ENCODE peak calls at places on chromosomes 13 and 19, in four cellular contexts. S, G, Q and J are unnamed samples.

GRCh38 chr13:73765651-73766384 is 368.4 kb downstream of the KLF12 start:
- DNase-seq in S (peak; percentile 77), G (no peak), Q (no peak), J (peak; percentile 75)

GRCh38 chr13:83906240-83906820 is 24.1 kb upstream of the SLITRK1 start:
- DNase-seq in S (no peak), G (no peak), Q (no peak), J (no peak)

GRCh38 chr13:24678151-24678550 is 2.1 kb upstream of the ATP12A start:
- DNase-seq in S (no peak), G (no peak), Q (no peak), J (no peak)

GRCh38 chr19:43674630-43674982 is 4.6 kb upstream of the PLAUR start:
- DNase-seq in S (no peak), G (no peak), Q (no peak), J (no peak)

GRCh38 chr19:45682117-45682516 is 9.6 kb downstream of the SNRPD2 start:
- DNase-seq in S (no peak), G (no peak), Q (no peak), J (no peak)

GRCh38 chr13:111329641-111330040 is 9.2 kb downstream of the TEX29 start:
- DNase-seq in S (no peak), G (no peak), Q (no peak), J (no peak)

GRCh38 chr19:2237051-2237868 is 636 bp downstream of the SF3A2 start:
- DNase-seq in S (no peak), G (no peak), Q (no peak), J (no peak)

GRCh38 chr19:43532571-43532961 is 422 bp upstream of the ZNF575 start:
- DNase-seq in S (peak; percentile 24), G (no peak), Q (no peak), J (no peak)

GRCh38 chr13:45367358-45367757 is 26.4 kb upstream of the TPT1 start:
- DNase-seq in S (no peak), G (peak; percentile 80), Q (peak; percentile 50), J (peak; percentile 69)

GRCh38 chr13:45368571-45368970 is 27.6 kb upstream of the TPT1 start:
- DNase-seq in S (no peak), G (no peak), Q (no peak), J (no peak)

GRCh38 chr13:45370922-45371406 is 30.0 kb upstream of the TPT1 start:
- DNase-seq in S (peak; percentile 90), G (peak; percentile 41), Q (peak; percentile 76), J (no peak)

GRCh38 chr13:45367995-45368394 is 27.0 kb upstream of the TPT1 start:
- DNase-seq in S (no peak), G (no peak), Q (no peak), J (no peak)

GRCh38 chr13:45369116-45369515 is 28.1 kb upstream of the TPT1 start:
- DNase-seq in S (no peak), G (no peak), Q (no peak), J (no peak)
- TF ChIP-seq HMGXB4 in S (no peak), G (no peak), Q (no peak), J (no peak)

GRCh38 chr19:16778796-16779411 is 50.3 kb upstream of the SIN3B start:
- DNase-seq in S (peak; percentile 82), G (peak; percentile 81), Q (peak; percentile 65), J (peak; percentile 40)
- TF ChIP-seq HMGXB4 in S (peak; percentile 36), G (no peak), Q (no peak), J (no peak)

GRCh38 chr19:5803441-5803751 is 1.5 kb upstream of the NRTN start:
- DNase-seq in S (no peak), G (no peak), Q (no peak), J (no peak)

GRCh38 chr19:5803752-5804515 is 933 bp upstream of the NRTN start:
- DNase-seq in S (peak; percentile 99), G (peak; percentile 87), Q (peak; percentile 94), J (peak; percentile 83)

GRCh38 chr19:5806133-5806489 is 1.2 kb downstream of the NRTN start:
- DNase-seq in S (no peak), G (no peak), Q (no peak), J (no peak)

GRCh38 chr19:5805465-5806132 is 732 bp downstream of the NRTN start:
- DNase-seq in S (peak; percentile 95), G (peak; percentile 62), Q (peak; percentile 86), J (peak; percentile 65)

DNA sequence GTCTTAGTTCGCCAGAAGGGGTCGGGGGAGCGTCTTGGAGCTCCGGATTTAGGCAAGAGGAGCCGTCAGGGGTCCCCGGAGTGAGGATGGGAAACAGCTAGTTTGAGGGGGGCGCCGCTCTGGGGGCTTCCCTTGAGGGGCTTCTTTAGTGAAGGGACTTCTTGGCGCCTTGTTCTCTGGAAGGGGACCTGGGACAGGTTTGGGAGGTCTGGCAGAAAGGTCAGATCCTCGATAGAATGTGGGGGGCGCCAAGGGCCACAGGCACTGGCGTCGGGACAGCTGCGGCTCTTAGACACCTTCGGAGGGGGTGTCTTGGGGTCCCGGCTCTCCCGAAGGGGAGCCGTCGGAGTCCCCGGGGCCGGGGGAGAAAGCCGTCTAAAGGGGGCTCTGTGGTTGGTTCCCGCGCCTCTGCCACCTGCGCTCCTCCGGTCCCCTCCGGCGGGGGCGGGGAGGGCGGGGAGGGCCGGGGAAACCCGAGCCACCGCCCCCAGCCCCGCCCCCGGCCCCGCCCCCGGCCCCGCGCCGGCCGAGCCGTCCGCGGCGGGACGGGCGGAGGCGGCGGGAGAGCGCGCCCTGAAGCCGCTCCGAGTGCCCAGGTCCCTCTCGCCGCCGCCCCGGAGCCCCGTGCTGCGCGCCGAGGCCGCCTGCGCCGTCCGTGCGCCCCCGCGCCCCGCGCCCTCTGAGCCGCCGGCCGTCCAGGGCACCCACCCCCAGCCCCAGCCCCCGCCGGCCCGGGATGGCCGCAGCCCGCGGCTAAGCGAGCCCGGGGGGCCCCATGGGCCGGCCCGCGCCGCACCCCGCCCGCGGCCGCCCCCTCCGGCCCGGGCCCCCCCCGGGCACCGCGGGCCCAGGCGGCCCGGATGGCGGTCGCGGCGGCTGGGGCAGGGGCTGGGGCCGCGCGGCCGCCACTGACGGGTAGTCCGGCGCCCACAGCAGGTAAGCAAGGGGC is at the start of gene NRTN:
- DNase-seq in S (peak; percentile 65), G (no peak), Q (peak; percentile 85), J (no peak)
- TF ChIP-seq HMGXB4 in S (no peak), G (no peak), Q (no peak), J (no peak)

GRCh38 chr13:49459580-49459979 is 15.5 kb downstream of the SETDB2 start:
- DNase-seq in S (no peak), G (no peak), Q (no peak), J (no peak)

GRCh38 chr13:49456156-49456555 is 12.1 kb downstream of the SETDB2 start:
- DNase-seq in S (no peak), G (no peak), Q (no peak), J (no peak)

GRCh38 chr13:49455016-49455398 is 10.9 kb downstream of the SETDB2 start:
- DNase-seq in S (no peak), G (no peak), Q (no peak), J (no peak)

GRCh38 chr13:49454388-49455015 is 10.4 kb downstream of the SETDB2 start:
- DNase-seq in S (no peak), G (no peak), Q (no peak), J (no peak)

DNA sequence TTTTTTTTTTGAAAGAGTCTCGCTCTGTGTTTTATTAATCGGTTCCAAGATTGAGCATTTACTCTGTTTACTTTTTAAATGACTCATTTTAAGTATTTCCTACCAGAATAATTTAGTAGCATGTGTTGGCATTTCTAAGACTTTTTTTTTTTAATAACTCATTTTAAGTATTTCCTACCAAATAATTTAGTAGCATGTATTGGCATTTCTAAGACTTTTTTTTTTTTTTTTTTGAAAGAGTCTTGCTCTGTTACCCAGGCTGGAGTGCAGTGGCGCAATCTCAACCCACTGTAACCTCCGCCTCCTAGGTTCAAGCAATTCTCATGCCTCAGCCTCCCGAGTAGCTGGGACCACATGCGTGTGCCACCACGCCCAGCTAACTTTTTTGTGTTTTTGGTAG is 13.1 kb downstream of the SETDB2 start:
- DNase-seq in S (no peak), G (no peak), Q (no peak), J (no peak)
- TF ChIP-seq HMGXB4 in S (no peak), G (no peak), Q (no peak), J (no peak)

GRCh38 chr13:113419531-113420183 is 33.6 kb downstream of the ADPRHL1 start:
- DNase-seq in S (no peak), G (no peak), Q (peak; percentile 72), J (no peak)

GRCh38 chr13:113420833-113421600 is 32.3 kb downstream of the ADPRHL1 start:
- DNase-seq in S (peak; percentile 40), G (no peak), Q (peak; percentile 78), J (no peak)

GRCh38 chr13:113417008-113417735 is 36.1 kb downstream of the ADPRHL1 start:
- DNase-seq in S (no peak), G (no peak), Q (no peak), J (no peak)

GRCh38 chr13:113417836-113418721 is 35.2 kb downstream of the ADPRHL1 start:
- DNase-seq in S (no peak), G (no peak), Q (no peak), J (no peak)

DNA sequence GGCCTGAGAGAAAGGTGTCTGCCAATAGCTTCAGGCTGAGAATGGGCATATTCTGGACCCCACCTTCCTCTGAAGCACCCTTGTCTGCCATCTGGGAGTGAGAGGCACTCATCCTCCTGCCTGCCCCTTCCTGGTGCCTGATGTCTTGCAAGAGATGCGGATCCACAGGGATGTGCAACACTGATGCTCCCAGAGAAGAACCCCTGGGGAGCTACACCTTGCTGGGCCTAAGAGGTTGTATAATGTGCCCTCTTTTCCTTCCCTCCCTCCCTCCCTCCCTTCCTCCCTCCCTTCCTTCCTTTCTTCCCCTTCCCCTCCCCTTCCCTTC is 34.6 kb downstream of the ADPRHL1 start:
- DNase-seq in S (no peak), G (no peak), Q (no peak), J (no peak)
- TF ChIP-seq HMGXB4 in S (no peak), G (no peak), Q (no peak), J (no peak)

GRCh38 chr19:33690461-33691427 is 69.0 kb downstream of the CHST8 start:
- DNase-seq in S (no peak), G (no peak), Q (no peak), J (no peak)
- TF ChIP-seq HMGXB4 in S (no peak), G (no peak), Q (no peak), J (no peak)

GRCh38 chr19:49132974-49133609 is 13.7 kb downstream of the PPFIA3 start:
- DNase-seq in S (peak; percentile 70), G (no peak), Q (peak; percentile 38), J (no peak)
- TF ChIP-seq HMGXB4 in S (no peak), G (no peak), Q (no peak), J (no peak)

DNA sequence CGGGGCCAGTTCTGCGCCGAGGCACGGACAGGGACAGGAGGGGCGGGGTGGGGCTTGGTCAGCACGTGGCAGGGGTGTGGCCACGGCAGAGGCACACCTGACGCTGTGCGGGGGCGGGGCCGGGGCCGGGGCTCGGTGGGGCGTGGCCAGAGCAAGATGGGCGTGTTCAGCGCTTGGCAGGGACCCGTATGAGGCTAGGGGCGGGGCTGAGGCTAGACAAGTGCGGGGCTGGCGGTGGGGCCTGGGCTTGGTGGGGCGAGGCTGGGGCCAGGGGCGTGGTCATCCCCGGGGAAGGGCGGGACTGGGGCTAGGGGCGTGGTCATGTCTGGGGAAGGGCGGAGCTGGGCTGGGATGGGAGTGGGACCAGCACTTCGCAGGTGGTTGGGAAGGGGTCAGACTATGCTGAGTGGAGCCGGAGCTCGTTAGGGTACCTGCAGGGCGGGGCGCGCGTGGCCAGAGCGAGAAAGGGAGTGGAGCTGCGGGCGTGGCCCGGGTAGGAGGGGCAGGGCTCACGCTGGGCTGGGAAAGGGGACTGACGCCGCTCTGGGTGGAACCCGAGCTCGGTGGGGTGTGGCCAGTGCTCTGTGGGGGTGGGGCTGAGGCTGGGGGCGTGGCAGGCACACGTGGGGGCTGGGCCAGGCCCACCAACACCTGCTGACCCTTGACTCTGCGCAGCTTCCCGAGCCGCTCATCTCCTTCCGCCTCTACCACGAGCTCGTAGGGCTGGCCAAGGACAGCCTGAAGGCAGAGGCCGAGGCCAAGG is 12.8 kb downstream of the POLR2E start:
- DNase-seq in S (peak; percentile 99), G (peak; percentile 91), Q (peak; percentile 95), J (no peak)
- TF ChIP-seq HMGXB4 in S (no peak), G (no peak), Q (no peak), J (no peak)